ENCODE peak calls at places on chromosomes 11 and 22, in five cellular contexts. V, J, H, U and P are unnamed samples.

GRCh38 chr11:46480166-46480726 is 88.7 kb upstream of the CHRM4 start:
- DNase-seq in V (no peak), J (no peak), H (no peak), U (no peak), P (no peak)

GRCh38 chr11:88683024-88683423 is 345.5 kb upstream of the CTSC start:
- DNase-seq in J (no peak), V (no peak), H (peak; percentile 26), U (no peak), P (no peak)

GRCh38 chr11:102528618-102529017 is 1.9 kb downstream of the MMP7 start:
- DNase-seq in H (no peak), V (no peak), J (no peak), U (no peak), P (no peak)

GRCh38 chr11:44398266-44399045 is 88.5 kb upstream of the ALX4 start:
- DNase-seq in U (no peak), H (no peak), V (no peak), J (no peak), P (no peak)

GRCh38 chr22:33803371-33803770 is 116.9 kb downstream of the LARGE1 start:
- DNase-seq in J (no peak), U (no peak), V (no peak), H (no peak), P (no peak)

GRCh38 chr11:64609436-64610047 is 18.5 kb downstream of the SLC22A12 start:
- DNase-seq in J (no peak), H (no peak), V (no peak), U (no peak), P (no peak)

GRCh38 chr11:78343303-78343702 is 74.3 kb downstream of the GAB2 start:
- DNase-seq in V (no peak), H (no peak), U (no peak), J (no peak), P (no peak)

GRCh38 chr22:47599753-47600152 is 837.3 kb downstream of the TBC1D22A start:
- DNase-seq in H (no peak), J (no peak), V (no peak), U (no peak), P (no peak)

GRCh38 chr22:26360169-26360885 is 68.7 kb upstream of the ASPHD2 start:
- DNase-seq in J (peak; percentile 12), U (peak; percentile 67), V (peak; percentile 72), H (peak; percentile 74), P (peak; percentile 29)

GRCh38 chr11:122853971-122854446 is 15.7 kb downstream of the CRTAM start:
- DNase-seq in V (peak; percentile 58), J (no peak), H (no peak), U (peak; percentile 31), P (no peak)

GRCh38 chr22:31588970-31589675 is 72.9 kb downstream of the PISD start:
- DNase-seq in J (no peak), V (no peak), U (no peak), H (no peak), P (no peak)

GRCh38 chr11:24880962-24881361 is 384.1 kb downstream of the LUZP2 start:
- DNase-seq in U (no peak), J (no peak), V (no peak), H (no peak), P (no peak)

GRCh38 chr11:107769189-107769588 is 57.3 kb upstream of the SLN start:
- DNase-seq in H (no peak), U (no peak), V (no peak), J (no peak), P (no peak)

GRCh38 chr22:26416256-26416655 is 12.8 kb upstream of the ASPHD2 start:
- DNase-seq in J (no peak), V (no peak), U (no peak), H (no peak), P (no peak)

GRCh38 chr11:120288021-120288420 is 37.1 kb upstream of the TLCD5 start:
- DNase-seq in H (no peak), J (no peak), V (no peak), U (no peak), P (no peak)

GRCh38 chr11:94926698-94927237 is 46.6 kb downstream of the CWC15 start:
- DNase-seq in J (no peak), V (no peak), U (no peak), H (no peak), P (no peak)

GRCh38 chr22:47189056-47189916 is 426.8 kb downstream of the TBC1D22A start:
- DNase-seq in H (no peak), V (peak; percentile 19), U (no peak), J (no peak), P (no peak)

GRCh38 chr11:69403556-69404215 is 77.8 kb upstream of the LINC01488 start:
- DNase-seq in J (no peak), U (no peak), H (no peak), V (no peak), P (no peak)

GRCh38 chr11:6856871-6857270 is 6.0 kb upstream of the OR10A2 start:
- DNase-seq in V (no peak), U (no peak), J (no peak), H (no peak), P (no peak)

GRCh38 chr11:33868646-33869461 is 23.0 kb downstream of the LMO2 start:
- DNase-seq in J (no peak), H (peak; percentile 28), V (no peak), U (no peak), P (no peak)